ENCODE peak calls at places on chromosomes 4 and X, in seven cellular contexts. X is cardiac fibroblast, R is AG08395, J is amniotic epithelial cell, I is NCI-H2227 treated with DMSO at 0.1 percent for 48 hours, V is SK-N-SH, Z is stomach. N is an unnamed sample.

GRCh38 chrX:15619053-15619772 is 18.5 kb upstream of the ACE2 start:
- DNase-seq in X (no peak), R (no peak), J (peak; percentile 30), I (no peak), V (no peak), Z (no peak), N (no peak)

GRCh38 chr4:67658302-67658701 is 42.7 kb downstream of the UBA6 start:
- DNase-seq in X (no peak), R (no peak), J (no peak), I (no peak), V (no peak), Z (no peak), N (peak; percentile 63)

GRCh38 chrX:48792219-48792618 is 5.8 kb downstream of the GATA1 start:
- DNase-seq in X (no peak), R (no peak), J (no peak), I (no peak), V (no peak), Z (no peak), N (no peak)

GRCh38 chr4:143337600-143338287 is 1.1 kb downstream of the GAB1 start:
- DNase-seq in X (peak; percentile 60), R (peak; percentile 42), J (no peak), I (no peak), V (peak; percentile 37), Z (peak; percentile 57), N (peak; percentile 11)

GRCh38 chr4:54475546-54475945 is 182.2 kb upstream of the KIT start:
- DNase-seq in X (no peak), R (no peak), J (no peak), I (no peak), V (no peak), Z (no peak), N (no peak)

GRCh38 chrX:24668111-24668510 is 21.0 kb upstream of the PCYT1B start:
- DNase-seq in X (peak; percentile 64), R (no peak), J (peak; percentile 79), I (no peak), V (peak; percentile 22), Z (no peak), N (no peak)

GRCh38 chrX:85365370-85365995 is 14.0 kb downstream of the POF1B start:
- DNase-seq in X (no peak), R (no peak), J (no peak), I (no peak), V (no peak), Z (no peak), N (no peak)

GRCh38 chrX:133923113-133923512 is 62.3 kb downstream of the GPC3 start:
- DNase-seq in X (peak; percentile 13), R (no peak), J (no peak), I (no peak), V (no peak), Z (no peak), N (peak; percentile 9)

GRCh38 chr4:38119663-38120374 is 159.6 kb downstream of the PTTG2 start:
- DNase-seq in X (peak; percentile 63), R (peak; percentile 82), J (peak; percentile 94), I (peak; percentile 50), V (peak; percentile 48), Z (no peak), N (no peak)

GRCh38 chr4:153083447-153083921 is 120.8 kb upstream of the TRIM2 start:
- DNase-seq in X (peak; percentile 84), R (peak; percentile 82), J (peak; percentile 84), I (peak; percentile 84), V (peak; percentile 72), Z (peak; percentile 69), N (peak; percentile 59)

GRCh38 chr4:108854781-108855180 is 91.9 kb upstream of the ETNPPL start:
- DNase-seq in X (no peak), R (no peak), J (no peak), I (no peak), V (no peak), Z (no peak), N (no peak)

GRCh38 chr4:160835789-160836188 is 1328.0 kb downstream of the FSTL5 start:
- DNase-seq in X (no peak), R (no peak), J (no peak), I (no peak), V (no peak), Z (no peak), N (no peak)

GRCh38 chrX:132877954-132878536 is 80.4 kb downstream of the HS6ST2 start:
- DNase-seq in X (no peak), R (no peak), J (no peak), I (no peak), V (no peak), Z (no peak), N (no peak)

GRCh38 chr4:169912996-169913395 is 113.2 kb downstream of the MFAP3L start:
- DNase-seq in X (no peak), R (no peak), J (no peak), I (no peak), V (no peak), Z (no peak), N (no peak)